ENCODE peak calls at places on chromosomes 3 and 15, in six cellular contexts. C, S, D, B, V and O are unnamed samples.

GRCh38 chr3:56980798-56981390 is 79.6 kb upstream of the SPATA12 start:
- DNase-seq in C (no peak), S (no peak), D (no peak), B (no peak), V (no peak), O (no peak)

GRCh38 chr3:52230461-52230860 is 5.0 kb upstream of the TLR9 start:
- DNase-seq in C (no peak), S (no peak), D (no peak), B (no peak), V (no peak), O (no peak)

GRCh38 chr3:137764563-137765309 is 621 bp downstream of the SOX14 start:
- DNase-seq in C (no peak), S (no peak), D (no peak), B (no peak), V (no peak), O (no peak)

GRCh38 chr15:90664650-90665287 is 52.4 kb upstream of the BLM start:
- DNase-seq in C (no peak), S (no peak), D (no peak), B (peak), V (no peak), O (no peak)

GRCh38 chr3:189092547-189092946 is 79.2 kb upstream of the TPRG1 start:
- DNase-seq in C (no peak), S (no peak), D (no peak), B (no peak), V (no peak), O (no peak)

GRCh38 chr3:172221550-172221949 is 182.2 kb downstream of the FNDC3B start:
- DNase-seq in C (no peak), S (no peak), D (no peak), B (no peak), V (no peak), O (no peak)

GRCh38 chr3:132421832-132422231 is 4.5 kb downstream of the DNAJC13 start:
- DNase-seq in C (no peak), S (no peak), D (no peak), B (peak), V (no peak), O (no peak)

GRCh38 chr3:15276028-15276717 is 56.2 kb downstream of the SH3BP5 start:
- DNase-seq in C (no peak), S (no peak), D (no peak), B (no peak), V (no peak), O (no peak)

GRCh38 chr15:69160976-69161877 is 792 bp downstream of the GLCE start:
- DNase-seq in C (peak), S (peak), D (no peak), B (peak), V (no peak), O (peak)

GRCh38 chr3:192892981-192893827 is 24.5 kb downstream of the MB21D2 start:
- DNase-seq in C (peak), S (no peak), D (no peak), B (no peak), V (peak), O (peak)

GRCh38 chr15:34334676-34335075 is 2.9 kb downstream of the SLC12A6 start:
- DNase-seq in C (no peak), S (no peak), D (no peak), B (no peak), V (no peak), O (no peak)

GRCh38 chr3:31832576-31832975 is 148.5 kb downstream of the OSBPL10 start:
- DNase-seq in C (no peak), S (no peak), D (no peak), B (no peak), V (no peak), O (no peak)

GRCh38 chr3:124780767-124781485 is 50.7 kb downstream of the UMPS start:
- DNase-seq in C (no peak), S (no peak), D (no peak), B (no peak), V (no peak), O (no peak)

GRCh38 chr3:37099469-37099868 is 74.9 kb downstream of the LRRFIP2 start:
- DNase-seq in C (no peak), S (no peak), D (no peak), B (no peak), V (no peak), O (no peak)

GRCh38 chr3:169118666-169119370 is 544.7 kb downstream of the MECOM start:
- DNase-seq in C (no peak), S (no peak), D (no peak), B (no peak), V (no peak), O (no peak)

GRCh38 chr3:177626014-177626413 is 428.7 kb upstream of the TBL1XR1 start:
- DNase-seq in C (no peak), S (no peak), D (no peak), B (no peak), V (no peak), O (no peak)

GRCh38 chr3:155884292-155884691 is 13.8 kb downstream of the GMPS start:
- DNase-seq in C (no peak), S (no peak), D (no peak), B (no peak), V (no peak), O (no peak)
- TF ChIP-seq POLR2A in C (no peak), S (no peak), D (no peak), B (no peak), V (no peak), O (no peak)

GRCh38 chr15:70852501-70853269 is 1.3 kb downstream of the LARP6 start:
- DNase-seq in C (no peak), S (no peak), D (no peak), B (no peak), V (no peak), O (no peak)

GRCh38 chr15:70853855-70854668 is at the start of gene LARP6:
- DNase-seq in C (peak), S (peak), D (no peak), B (no peak), V (no peak), O (peak)

GRCh38 chr15:70851889-70852288 is 2.1 kb downstream of the LARP6 start:
- DNase-seq in C (no peak), S (no peak), D (no peak), B (no peak), V (no peak), O (no peak)

GRCh38 chr15:70854669-70854976 is 666 bp upstream of the LARP6 start:
- DNase-seq in C (no peak), S (no peak), D (no peak), B (no peak), V (no peak), O (no peak)

GRCh38 chr15:70853270-70853854 is 595 bp downstream of the LARP6 start:
- DNase-seq in C (peak), S (no peak), D (peak), B (no peak), V (no peak), O (no peak)
- TF ChIP-seq POLR2AphosphoS5 in C (peak), S (no peak), D (peak), B (no peak), V (no peak), O (no peak)

DNA sequence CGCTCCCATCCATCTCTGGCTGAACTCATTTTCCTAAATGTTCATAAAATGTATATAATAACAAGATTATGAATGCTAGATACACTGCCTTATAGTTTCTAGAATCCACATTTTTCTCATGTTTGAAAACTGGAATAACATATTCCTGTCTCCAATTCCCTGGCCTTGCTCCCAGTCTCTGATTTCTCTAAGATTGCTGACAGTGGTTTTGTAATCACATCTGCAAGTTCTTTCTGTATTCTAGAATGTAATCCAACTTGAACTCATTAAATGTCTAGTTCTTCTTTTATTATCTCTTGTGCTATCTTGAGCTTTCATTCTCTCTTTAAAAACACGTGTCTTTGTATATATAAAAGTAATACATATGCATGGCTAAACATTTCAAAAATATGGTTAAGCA is 215.2 kb upstream of the ADAMTS9 start:
- DNase-seq in C (no peak), S (no peak), D (no peak), B (no peak), V (no peak), O (no peak)
- TF ChIP-seq TAF1 in C (no peak), S (no peak), D (no peak), B (no peak), V (no peak), O (no peak)

GRCh38 chr15:63044077-63044644 is 1.6 kb downstream of the TPM1 start:
- DNase-seq in C (no peak), S (no peak), D (no peak), B (no peak), V (no peak), O (no peak)
- TF ChIP-seq POLR2A in C (no peak), S (no peak), D (no peak), B (no peak), V (no peak), O (no peak)

GRCh38 chr15:77597804-77598453 is 34.8 kb downstream of the LINGO1 start:
- DNase-seq in C (no peak), S (no peak), D (no peak), B (no peak), V (no peak), O (no peak)
- TF ChIP-seq POLR2AphosphoS5 in C (no peak), S (no peak), D (no peak), B (no peak), V (no peak), O (no peak)

GRCh38 chr3:106261915-106262683 is 393.3 kb upstream of the CBLB start:
- DNase-seq in C (no peak), S (no peak), D (no peak), B (no peak), V (no peak), O (no peak)

GRCh38 chr3:106261396-106261795 is 392.6 kb upstream of the CBLB start:
- DNase-seq in C (no peak), S (no peak), D (no peak), B (no peak), V (no peak), O (no peak)

GRCh38 chr3:106262976-106263375 is 394.2 kb upstream of the CBLB start:
- DNase-seq in C (no peak), S (no peak), D (no peak), B (no peak), V (no peak), O (no peak)

GRCh38 chr3:106265704-106266103 is 396.9 kb upstream of the CBLB start:
- DNase-seq in C (no peak), S (no peak), D (no peak), B (no peak), V (no peak), O (no peak)

DNA sequence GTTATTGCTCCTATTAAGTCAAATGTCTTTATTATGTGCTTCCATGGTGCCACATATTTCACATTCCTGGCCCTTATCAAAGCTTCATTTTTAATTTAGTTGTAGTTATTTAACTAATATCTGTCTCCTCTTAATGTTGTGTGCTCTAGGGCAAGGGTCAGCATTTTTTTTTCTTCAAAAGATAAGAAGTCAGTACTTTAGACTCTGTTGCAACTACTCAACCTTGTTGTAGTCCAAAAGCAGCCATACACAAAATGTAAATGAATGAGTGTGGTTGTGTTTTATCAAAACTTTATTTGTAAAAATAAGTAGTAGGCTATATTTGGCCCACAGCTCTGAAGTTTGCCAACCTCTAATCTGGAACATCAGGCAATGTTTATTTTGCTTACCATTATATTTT is 394.7 kb upstream of the CBLB start:
- DNase-seq in C (no peak), S (no peak), D (no peak), B (no peak), V (no peak), O (no peak)
- TF ChIP-seq TAF1 in C (no peak), S (no peak), D (no peak), B (no peak), V (no peak), O (no peak)

DNA sequence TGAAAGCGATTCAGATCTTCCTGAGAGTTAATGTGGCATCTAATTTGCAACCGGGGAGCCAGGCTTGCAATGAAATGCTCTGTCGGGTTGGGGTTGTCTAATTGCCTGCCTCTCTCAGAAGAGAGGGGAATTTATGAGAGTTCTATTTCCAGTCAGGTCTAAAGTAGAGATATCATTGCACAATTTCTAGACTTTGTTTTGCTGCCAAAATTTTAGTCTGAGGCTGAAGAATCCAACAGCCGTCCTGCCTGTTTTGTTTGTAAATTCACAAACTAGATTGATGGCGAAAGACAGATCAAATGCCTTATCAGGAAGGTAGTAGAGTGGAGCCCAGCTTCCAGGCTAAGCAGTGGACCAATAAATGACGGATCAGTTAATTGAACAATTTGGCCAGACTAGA is 630 bp downstream of the LIPC start:
- DNase-seq in C (no peak), S (no peak), D (no peak), B (no peak), V (no peak), O (no peak)
- TF ChIP-seq POLR2A in C (no peak), S (no peak), D (no peak), B (no peak), V (no peak), O (no peak)

DNA sequence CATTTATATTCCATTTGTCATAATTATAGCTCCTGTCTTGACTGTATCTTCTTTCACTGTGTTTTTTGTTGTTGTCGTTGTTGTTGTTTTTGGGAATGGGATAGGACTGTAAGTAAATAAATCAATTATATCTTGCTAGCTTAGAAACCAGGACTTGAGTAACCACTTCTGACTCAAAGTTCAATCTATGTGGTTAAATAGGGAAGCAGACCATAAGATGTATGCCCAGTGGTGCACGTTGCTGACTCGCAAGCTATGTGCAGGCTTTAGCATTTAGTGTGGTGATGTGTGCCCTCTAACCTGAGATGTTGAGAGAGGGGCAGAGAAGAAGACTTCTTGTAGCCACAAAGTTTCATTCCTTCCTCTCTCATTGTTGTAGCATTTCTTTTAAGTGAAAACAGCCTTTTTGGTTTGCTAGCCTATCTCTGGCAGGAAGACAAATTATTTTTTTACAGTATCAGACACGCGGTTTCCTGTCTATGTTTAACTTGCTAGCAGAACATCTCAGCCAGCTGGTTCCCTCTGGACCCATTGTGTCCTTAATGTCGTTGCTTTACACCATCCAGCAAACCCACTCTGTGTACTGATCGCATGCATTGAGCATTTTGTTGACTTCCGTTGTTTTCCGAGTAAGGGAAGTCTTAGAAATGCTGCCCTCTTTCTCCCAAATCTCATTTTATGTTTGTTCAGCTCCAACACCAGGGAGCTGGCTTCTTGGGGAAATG is 52.1 kb downstream of the TGFBR2 start:
- DNase-seq in C (no peak), S (no peak), D (no peak), B (peak), V (peak), O (no peak)
- TF ChIP-seq POLR2AphosphoS5 in C (no peak), S (no peak), D (no peak), B (no peak), V (no peak), O (no peak)

GRCh38 chr15:28942046-28942445 is 56.3 kb downstream of the APBA2 start:
- DNase-seq in C (no peak), S (no peak), D (no peak), B (no peak), V (no peak), O (no peak)
- TF ChIP-seq TAF1 in C (no peak), S (no peak), D (no peak), B (no peak), V (no peak), O (no peak)

DNA sequence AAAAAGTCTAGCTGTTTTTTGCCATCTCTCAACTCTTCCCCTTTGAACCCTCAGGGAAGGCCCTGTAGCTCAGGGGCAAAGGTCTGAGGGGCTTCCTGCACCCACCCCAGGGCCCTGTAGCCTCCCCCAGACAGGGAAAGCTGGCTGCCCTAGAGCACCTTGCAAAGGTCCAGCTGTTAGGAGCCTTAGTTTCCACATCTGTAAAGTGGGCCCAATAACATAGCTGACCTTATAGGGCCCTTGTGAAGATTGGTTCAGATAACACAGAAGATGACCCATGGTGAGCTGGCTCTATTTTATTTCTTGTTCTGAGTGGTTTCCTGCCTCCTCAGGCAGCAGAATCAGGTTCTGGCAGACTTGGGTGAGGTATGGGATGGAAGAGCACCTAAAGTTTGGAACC is 55.2 kb upstream of the SMAD6 start:
- DNase-seq in C (no peak), S (no peak), D (no peak), B (no peak), V (no peak), O (no peak)
- TF ChIP-seq POLR2A in C (no peak), S (no peak), D (no peak), B (no peak), V (no peak), O (no peak)